ENCODE peak calls at places on chromosomes 1 and 21, in five cellular contexts. L is Peyer's patch, B is Panc1, N is astrocyte, O is adipocyte. Y is an unnamed sample. For H3K36me3, the result is how much of the 10 kb centered on the place peaks cover.

GRCh38 chr1:202076050-202076511 is 46.6 kb upstream of the GPR37L1 start:
- DNase-seq in L (peak), B (no peak), N (no peak), O (no peak), Y (no peak)

GRCh38 chr1:2372551-2373490 is 18.5 kb downstream of the MORN1 start:
- DNase-seq in L (peak), B (no peak), N (no peak), O (no peak), Y (no peak)

GRCh38 chr1:110672753-110673108 is 2.0 kb downstream of the KCNA3 start:
- DNase-seq in L (no peak), B (no peak), N (no peak), O (no peak), Y (no peak)

GRCh38 chr1:61265665-61266064 is 183.3 kb downstream of the NFIA start:
- DNase-seq in L (no peak), B (no peak), N (no peak), O (no peak), Y (no peak)

GRCh38 chr1:223175032-223175431 is 32.0 kb upstream of the TLR5 start:
- DNase-seq in L (no peak), B (no peak), N (no peak), O (no peak), Y (peak)

GRCh38 chr21:18548249-18548648 is 144.7 kb upstream of the TMPRSS15 start:
- DNase-seq in L (no peak), B (no peak), N (no peak), O (no peak), Y (no peak)

GRCh38 chr1:6049419-6049818 is 3.7 kb downstream of the KCNAB2 start:
- DNase-seq in L (no peak), B (no peak), N (no peak), O (no peak), Y (no peak)

GRCh38 chr21:45981641-45982255 is at the start of gene COL6A1:
- DNase-seq in L (peak), B (no peak), N (peak), O (peak), Y (peak)

GRCh38 chr21:29604096-29604495 is 305.4 kb downstream of the BACH1 start:
- DNase-seq in L (no peak), B (no peak), N (no peak), O (no peak), Y (no peak)

GRCh38 chr1:119373465-119373864 is 4.9 kb downstream of the HAO2 start:
- DNase-seq in L (no peak), B (no peak), N (peak), O (peak), Y (no peak)

GRCh38 chr1:32774950-32775634 is 42.1 kb downstream of the YARS1 start:
- DNase-seq in L (no peak), B (no peak), N (peak), O (peak), Y (no peak)

GRCh38 chr21:27026501-27026900 is 59.6 kb upstream of the ADAMTS5 start:
- DNase-seq in L (no peak), B (no peak), N (no peak), O (no peak), Y (no peak)

GRCh38 chr1:72357411-72357810 is 75.1 kb upstream of the NEGR1 start:
- DNase-seq in L (no peak), B (no peak), N (peak), O (peak), Y (no peak)

GRCh38 chr1:152185544-152186391 is 26.7 kb upstream of the RPTN start:
- DNase-seq in L (no peak), B (no peak), N (peak), O (peak), Y (peak)

GRCh38 chr21:46173573-46173972 is 10.7 kb downstream of the SPATC1L start:
- DNase-seq in L (no peak), B (no peak), N (no peak), O (no peak), Y (peak)

GRCh38 chr1:59214764-59215208 is 82.1 kb upstream of the FGGY start:
- DNase-seq in L (no peak), B (no peak), N (peak), O (peak), Y (no peak)

GRCh38 chr1:59046730-59047157 is 250.2 kb upstream of the FGGY start:
- DNase-seq in L (no peak), B (no peak), N (no peak), O (peak), Y (no peak)

GRCh38 chr1:183543619-183544204 is 46.5 kb downstream of the NCF2 start:
- DNase-seq in L (no peak), B (peak), N (peak), O (peak), Y (no peak)

GRCh38 chr21:23017989-23018388 is 2019.8 kb downstream of the NCAM2 start:
- DNase-seq in L (no peak), B (no peak), N (no peak), O (no peak), Y (no peak)

GRCh38 chr1:15933684-15934083 is 42.2 kb downstream of the ZBTB17 start:
- DNase-seq in L (no peak), B (no peak), N (no peak), O (no peak), Y (no peak)

GRCh38 chr1:185561629-185562028 is 172.6 kb upstream of the HMCN1 start:
- DNase-seq in L (no peak), B (no peak), N (peak), O (peak), Y (no peak)

GRCh38 chr1:92118826-92119225 is 38.7 kb downstream of the BTBD8 start:
- DNase-seq in L (no peak), B (no peak), N (peak), O (no peak), Y (no peak)

GRCh38 chr1:20137055-20137454 is 2.1 kb upstream of the PLA2G2F start:
- DNase-seq in L (no peak), B (no peak), N (no peak), O (no peak), Y (no peak)

GRCh38 chr1:116064616-116065015 is 46.6 kb upstream of the MAB21L3 start:
- DNase-seq in L (no peak), B (no peak), N (no peak), O (peak), Y (no peak)

GRCh38 chr1:188463919-188464318 is 1635.2 kb downstream of the PLA2G4A start:
- DNase-seq in L (no peak), B (no peak), N (no peak), O (no peak), Y (no peak)

GRCh38 chr1:236142358-236143103 is at the start of gene GPR137B:
- DNase-seq in L (peak), B (no peak), N (peak), O (peak), Y (no peak)

GRCh38 chr1:156050376-156050775 is 3.2 kb downstream of the UBQLN4 start:
- DNase-seq in L (no peak), B (no peak), N (no peak), O (peak), Y (no peak)

GRCh38 chr1:173406783-173407230 is 70.3 kb upstream of the PRDX6 start:
- DNase-seq in L (no peak), B (no peak), N (no peak), O (no peak), Y (no peak)

GRCh38 chr1:29471487-29472313 is 235.4 kb downstream of the PTPRU start:
- DNase-seq in L (no peak), B (no peak), N (no peak), O (no peak), Y (peak)

GRCh38 chr1:199311478-199312242 is 672.8 kb downstream of the PTPRC start:
- DNase-seq in L (no peak), B (no peak), N (no peak), O (no peak), Y (no peak)

GRCh38 chr1:230077436-230078221 is 10.6 kb downstream of the GALNT2 start:
- DNase-seq in L (no peak), B (no peak), N (peak), O (no peak), Y (no peak)

GRCh38 chr1:181390350-181391080 is 92.8 kb upstream of the CACNA1E start:
- DNase-seq in L (no peak), B (no peak), N (no peak), O (no peak), Y (no peak)

GRCh38 chr1:154468480-154469240 is 33.4 kb upstream of the TDRD10 start:
- DNase-seq in L (no peak), B (no peak), N (no peak), O (no peak), Y (no peak)

GRCh38 chr1:45359882-45360513 is 19.8 kb upstream of the MUTYH start:
- DNase-seq in L (no peak), B (no peak), N (peak), O (peak), Y (no peak)

GRCh38 chr1:213989740-213990472 is 2.1 kb downstream of the PROX1 start:
- DNase-seq in L (no peak), B (no peak), N (no peak), O (peak), Y (no peak)
- H3K4me3 ChIP-seq in L (peak), B (peak), N (no peak), O (no peak), Y (peak)

GRCh38 chr1:35834218-35834617 is 26.4 kb downstream of the AGO4 start:
- DNase-seq in L (no peak), B (no peak), N (no peak), O (no peak), Y (no peak)
- H3K36me3 ChIP-seq in L (under half), B (under half), N (under half), O (half or more), Y (under half)

DNA sequence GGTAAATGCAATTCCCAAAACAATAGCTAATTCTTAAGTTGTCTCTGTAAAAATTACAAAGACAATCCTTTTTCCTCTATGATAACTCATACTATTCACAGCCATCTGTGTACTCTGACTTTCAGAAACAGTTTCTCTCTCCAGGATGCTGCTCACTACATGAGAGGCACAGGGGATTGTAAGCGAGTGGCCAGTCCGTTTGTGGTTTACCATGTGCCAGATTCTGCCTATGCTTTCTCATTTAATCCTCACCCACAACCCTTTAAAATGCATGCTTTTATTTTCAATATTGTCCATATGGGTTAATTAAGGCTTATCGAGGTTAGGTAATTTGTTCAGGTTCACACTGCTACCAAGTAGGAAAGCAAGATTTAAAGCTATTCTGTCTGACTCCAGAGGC is 23.0 kb downstream of the RGS1 start:
- DNase-seq in L (no peak), B (no peak), N (no peak), O (no peak), Y (no peak)
- H3K4me3 ChIP-seq in L (no peak), B (no peak), N (no peak), O (no peak), Y (no peak)

GRCh38 chr1:112695276-112695675 is 11.7 kb downstream of the RHOC start:
- DNase-seq in L (no peak), B (no peak), N (no peak), O (no peak), Y (no peak)
- H3K36me3 ChIP-seq in L (under half), B (under half), N (under half), O (half or more), Y (under half)

GRCh38 chr1:212561501-212561931 is 47.0 kb upstream of the ATF3 start:
- DNase-seq in L (no peak), B (peak), N (peak), O (peak), Y (no peak)

GRCh38 chr1:212557739-212558664 is 50.6 kb upstream of the ATF3 start:
- DNase-seq in L (peak), B (no peak), N (peak), O (peak), Y (peak)

GRCh38 chr1:212560933-212561460 is 47.6 kb upstream of the ATF3 start:
- DNase-seq in L (no peak), B (no peak), N (no peak), O (no peak), Y (no peak)

GRCh38 chr1:212558665-212559480 is 49.7 kb upstream of the ATF3 start:
- DNase-seq in L (peak), B (peak), N (peak), O (peak), Y (peak)

DNA sequence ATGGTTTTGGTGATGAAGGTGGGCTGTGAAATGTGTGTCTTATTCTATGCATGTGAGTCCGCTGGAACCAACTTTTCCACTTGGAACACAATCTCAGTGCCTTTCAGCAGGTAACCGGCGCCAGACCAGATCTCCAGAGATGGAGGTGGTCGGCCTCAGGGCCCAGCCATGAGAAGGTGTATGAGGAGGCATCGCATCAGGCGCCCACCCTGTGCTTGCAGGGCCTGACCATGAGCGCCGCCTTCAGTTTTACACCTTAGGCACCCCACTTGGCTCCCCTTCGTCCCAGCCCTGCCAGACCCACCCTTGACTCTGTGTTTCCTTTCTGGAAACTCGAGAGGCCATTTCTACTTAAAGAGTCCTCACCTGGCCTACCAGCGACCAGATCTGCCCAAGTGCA is 48.6 kb upstream of the ATF3 start:
- DNase-seq in L (no peak), B (no peak), N (no peak), O (no peak), Y (no peak)
- H3K4me3 ChIP-seq in L (no peak), B (no peak), N (no peak), O (no peak), Y (no peak)

DNA sequence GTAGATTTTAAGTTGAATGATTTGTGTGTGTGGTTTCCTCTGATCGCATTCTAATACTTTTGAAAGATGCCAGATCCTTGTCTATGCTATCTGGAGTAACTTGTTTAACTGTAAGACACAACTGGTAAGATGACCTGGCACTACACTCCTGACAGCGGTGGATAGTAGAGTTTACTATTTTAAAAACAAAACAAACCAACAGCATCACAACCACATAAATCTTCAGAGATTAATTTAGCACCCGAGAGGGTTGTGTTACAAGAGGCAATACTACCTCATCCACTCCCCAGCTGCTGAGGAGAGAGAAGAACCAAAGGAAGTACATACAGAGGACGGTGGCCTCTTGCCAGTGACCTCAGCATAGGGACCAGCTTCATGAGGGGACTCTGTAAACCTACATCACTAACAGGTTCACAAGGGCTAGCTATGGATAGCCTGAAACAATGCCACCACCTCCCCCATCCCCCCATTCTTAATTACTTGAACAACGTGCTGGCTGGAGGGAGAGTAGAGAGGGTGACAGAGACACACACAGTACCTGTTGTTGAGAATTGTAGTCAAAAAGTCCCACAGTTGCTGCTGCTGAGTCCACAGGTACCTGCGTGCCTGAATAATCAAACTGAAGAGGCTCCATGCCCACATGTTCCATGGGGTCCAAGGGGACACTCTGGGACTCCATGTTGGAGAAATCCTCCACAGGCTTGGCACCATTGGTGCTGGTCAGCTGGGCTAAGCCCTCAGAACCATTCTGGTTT is 73.5 kb downstream of the PUM1 start:
- DNase-seq in L (no peak), B (no peak), N (no peak), O (no peak), Y (no peak)
- H3K36me3 ChIP-seq in L (under half), B (under half), N (under half), O (under half), Y (under half)

GRCh38 chr1:206581571-206581981 is 30.7 kb downstream of the EIF2D start:
- DNase-seq in L (no peak), B (no peak), N (no peak), O (no peak), Y (no peak)
- H3K4me3 ChIP-seq in L (no peak), B (no peak), N (no peak), O (no peak), Y (no peak)

GRCh38 chr1:206584265-206584648 is 28.0 kb downstream of the EIF2D start:
- DNase-seq in L (no peak), B (no peak), N (no peak), O (no peak), Y (no peak)
- H3K36me3 ChIP-seq in L (under half), B (under half), N (under half), O (under half), Y (under half)

GRCh38 chr1:67668660-67669059 is 16.3 kb upstream of the GADD45A start:
- DNase-seq in L (no peak), B (no peak), N (no peak), O (no peak), Y (no peak)
- H3K4me3 ChIP-seq in L (no peak), B (no peak), N (no peak), O (no peak), Y (no peak)

Y was measured in H7.